ENCODE peak calls at places on chromosomes 12 and 14, in five cellular contexts. One of them, this sample, is unnamed.

GRCh38 chr12:48980953-48981756 is 3.0 kb downstream of the WNT1 start:
- DNase-seq in OCI-LY7: no peak
- DNase-seq in effector memory CD4-positive, alpha-beta T cell: peak
- DNase-seq in fibroblast of lung: no peak
- DNase-seq in hepatocyte: no peak
- DNase-seq in this sample: no peak

GRCh38 chr12:1797991-1798733 is 22.2 kb upstream of the LRTM2 start:
- DNase-seq in OCI-LY7: no peak
- DNase-seq in effector memory CD4-positive, alpha-beta T cell: no peak
- DNase-seq in fibroblast of lung: no peak
- DNase-seq in hepatocyte: no peak
- DNase-seq in this sample: no peak

GRCh38 chr14:75138492-75138891 is 11.6 kb upstream of the NEK9 start:
- DNase-seq in OCI-LY7: peak
- DNase-seq in effector memory CD4-positive, alpha-beta T cell: no peak
- DNase-seq in fibroblast of lung: no peak
- DNase-seq in hepatocyte: no peak
- DNase-seq in this sample: no peak

GRCh38 chr12:108047130-108047550 is 81.9 kb upstream of the WSCD2 start:
- DNase-seq in OCI-LY7: no peak
- DNase-seq in effector memory CD4-positive, alpha-beta T cell: no peak
- DNase-seq in fibroblast of lung: no peak
- DNase-seq in hepatocyte: no peak
- DNase-seq in this sample: peak

GRCh38 chr12:29234552-29234951 is 85.5 kb downstream of the FAR2 start:
- DNase-seq in OCI-LY7: no peak
- DNase-seq in effector memory CD4-positive, alpha-beta T cell: no peak
- DNase-seq in fibroblast of lung: no peak
- DNase-seq in hepatocyte: no peak
- DNase-seq in this sample: no peak

GRCh38 chr12:120614873-120615272 is 25.6 kb upstream of the CABP1 start:
- DNase-seq in OCI-LY7: no peak
- DNase-seq in effector memory CD4-positive, alpha-beta T cell: no peak
- DNase-seq in fibroblast of lung: no peak
- DNase-seq in hepatocyte: no peak
- DNase-seq in this sample: no peak

GRCh38 chr12:97943359-97943758 is 480.8 kb downstream of the RMST start:
- DNase-seq in OCI-LY7: no peak
- DNase-seq in effector memory CD4-positive, alpha-beta T cell: no peak
- DNase-seq in fibroblast of lung: no peak
- DNase-seq in hepatocyte: no peak
- DNase-seq in this sample: no peak

GRCh38 chr12:63930971-63931370 is 86.5 kb downstream of the SRGAP1 start:
- DNase-seq in OCI-LY7: no peak
- DNase-seq in effector memory CD4-positive, alpha-beta T cell: no peak
- DNase-seq in fibroblast of lung: peak
- DNase-seq in hepatocyte: no peak
- DNase-seq in this sample: no peak

GRCh38 chr12:59833408-59833807 is 237.6 kb downstream of the SLC16A7 start:
- DNase-seq in OCI-LY7: no peak
- DNase-seq in effector memory CD4-positive, alpha-beta T cell: no peak
- DNase-seq in fibroblast of lung: no peak
- DNase-seq in hepatocyte: no peak
- DNase-seq in this sample: no peak

GRCh38 chr14:74886001-74886400 is 4.3 kb downstream of the DLST start:
- DNase-seq in OCI-LY7: no peak
- DNase-seq in effector memory CD4-positive, alpha-beta T cell: no peak
- DNase-seq in fibroblast of lung: peak
- DNase-seq in hepatocyte: no peak
- DNase-seq in this sample: no peak

GRCh38 chr14:81819910-81820309 is 286.3 kb upstream of the SEL1L start:
- DNase-seq in OCI-LY7: no peak
- DNase-seq in effector memory CD4-positive, alpha-beta T cell: no peak
- DNase-seq in fibroblast of lung: no peak
- DNase-seq in hepatocyte: no peak
- DNase-seq in this sample: no peak

GRCh38 chr12:3945671-3946070 is 72.5 kb upstream of the PARP11 start:
- DNase-seq in OCI-LY7: no peak
- DNase-seq in effector memory CD4-positive, alpha-beta T cell: no peak
- DNase-seq in fibroblast of lung: no peak
- DNase-seq in hepatocyte: no peak
- DNase-seq in this sample: peak

GRCh38 chr12:3947781-3948180 is 74.6 kb upstream of the PARP11 start:
- DNase-seq in OCI-LY7: no peak
- DNase-seq in effector memory CD4-positive, alpha-beta T cell: no peak
- DNase-seq in fibroblast of lung: no peak
- DNase-seq in hepatocyte: no peak
- DNase-seq in this sample: peak

GRCh38 chr12:3950714-3951320 is 77.6 kb upstream of the PARP11 start:
- DNase-seq in OCI-LY7: no peak
- DNase-seq in effector memory CD4-positive, alpha-beta T cell: no peak
- DNase-seq in fibroblast of lung: no peak
- DNase-seq in hepatocyte: no peak
- DNase-seq in this sample: no peak

DNA sequence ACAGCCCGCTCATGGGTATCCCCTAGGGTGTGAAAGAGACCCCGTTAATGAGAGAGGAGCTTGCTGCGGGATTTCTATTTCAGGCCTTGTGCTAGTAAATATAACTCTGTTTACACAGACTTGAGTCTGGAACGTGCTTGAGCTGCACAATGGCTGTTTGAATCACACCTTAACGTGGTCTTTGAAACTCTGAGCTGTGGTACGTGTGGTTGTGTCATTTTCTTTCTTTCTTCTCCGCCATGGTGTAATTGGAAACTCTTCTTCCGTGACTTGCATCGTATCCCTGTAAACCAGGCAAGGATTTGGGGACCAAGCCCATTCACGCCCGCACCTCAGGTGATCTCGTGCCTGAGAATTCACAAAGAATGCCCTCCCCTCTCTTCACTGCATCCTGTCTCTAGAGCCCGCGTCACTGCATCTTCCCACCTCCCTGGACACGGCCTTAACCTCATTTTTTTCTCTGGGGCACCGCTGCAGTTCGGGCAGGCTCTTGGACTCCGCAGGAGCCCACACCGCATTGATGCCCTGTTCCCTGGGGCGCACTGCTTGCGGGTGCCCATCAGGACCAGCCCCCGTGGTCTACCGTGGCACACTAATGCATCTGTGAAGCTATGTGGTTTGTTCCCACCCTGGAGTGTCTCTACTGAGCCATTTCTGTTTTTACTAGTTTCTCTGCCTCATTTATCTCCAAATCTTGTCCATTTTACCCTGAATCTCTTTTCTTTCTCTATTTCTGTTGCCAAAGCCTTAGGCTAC is 78.4 kb upstream of the PARP11 start:
- DNase-seq in OCI-LY7: no peak
- DNase-seq in effector memory CD4-positive, alpha-beta T cell: no peak
- DNase-seq in fibroblast of lung: no peak
- DNase-seq in hepatocyte: no peak
- DNase-seq in this sample: no peak
- H3K27ac ChIP-seq in OCI-LY7: no peak
- H3K27ac ChIP-seq in effector memory CD4-positive, alpha-beta T cell: peak
- H3K27ac ChIP-seq in fibroblast of lung: no peak
- H3K27ac ChIP-seq in hepatocyte: no peak
- H3K27ac ChIP-seq in this sample: peak

GRCh38 chr14:55191881-55192616 is 664 bp upstream of the DLGAP5 start:
- DNase-seq in OCI-LY7: peak
- DNase-seq in effector memory CD4-positive, alpha-beta T cell: no peak
- DNase-seq in fibroblast of lung: no peak
- DNase-seq in hepatocyte: peak
- DNase-seq in this sample: no peak
- H3K27ac ChIP-seq in OCI-LY7: peak
- H3K27ac ChIP-seq in effector memory CD4-positive, alpha-beta T cell: peak
- H3K27ac ChIP-seq in fibroblast of lung: peak
- H3K27ac ChIP-seq in hepatocyte: peak
- H3K27ac ChIP-seq in this sample: peak

GRCh38 chr14:69101331-69101826 is 51.5 kb downstream of the DCAF5 start:
- DNase-seq in OCI-LY7: no peak
- DNase-seq in effector memory CD4-positive, alpha-beta T cell: no peak
- DNase-seq in fibroblast of lung: peak
- DNase-seq in hepatocyte: peak
- DNase-seq in this sample: no peak
- H3K27ac ChIP-seq in OCI-LY7: no peak
- H3K27ac ChIP-seq in effector memory CD4-positive, alpha-beta T cell: no peak
- H3K27ac ChIP-seq in fibroblast of lung: peak
- H3K27ac ChIP-seq in hepatocyte: peak
- H3K27ac ChIP-seq in this sample: no peak

GRCh38 chr12:71640316-71640715 is 23.3 kb downstream of the ZFC3H1 start:
- DNase-seq in OCI-LY7: no peak
- DNase-seq in effector memory CD4-positive, alpha-beta T cell: no peak
- DNase-seq in fibroblast of lung: no peak
- DNase-seq in hepatocyte: no peak
- DNase-seq in this sample: no peak
- H3K27ac ChIP-seq in OCI-LY7: no peak
- H3K27ac ChIP-seq in effector memory CD4-positive, alpha-beta T cell: peak
- H3K27ac ChIP-seq in fibroblast of lung: no peak
- H3K27ac ChIP-seq in hepatocyte: no peak
- H3K27ac ChIP-seq in this sample: no peak

GRCh38 chr14:88841741-88842140 is 17.3 kb downstream of the TTC8 start:
- DNase-seq in OCI-LY7: no peak
- DNase-seq in effector memory CD4-positive, alpha-beta T cell: no peak
- DNase-seq in fibroblast of lung: peak
- DNase-seq in hepatocyte: no peak
- DNase-seq in this sample: no peak

GRCh38 chr14:88840926-88841325 is 16.5 kb downstream of the TTC8 start:
- DNase-seq in OCI-LY7: no peak
- DNase-seq in effector memory CD4-positive, alpha-beta T cell: no peak
- DNase-seq in fibroblast of lung: no peak
- DNase-seq in hepatocyte: no peak
- DNase-seq in this sample: no peak

GRCh38 chr14:88848571-88848970 is 24.1 kb downstream of the TTC8 start:
- DNase-seq in OCI-LY7: no peak
- DNase-seq in effector memory CD4-positive, alpha-beta T cell: no peak
- DNase-seq in fibroblast of lung: peak
- DNase-seq in hepatocyte: no peak
- DNase-seq in this sample: no peak

GRCh38 chr14:88842414-88842813 is 18.0 kb downstream of the TTC8 start:
- DNase-seq in OCI-LY7: no peak
- DNase-seq in effector memory CD4-positive, alpha-beta T cell: no peak
- DNase-seq in fibroblast of lung: peak
- DNase-seq in hepatocyte: no peak
- DNase-seq in this sample: no peak

DNA sequence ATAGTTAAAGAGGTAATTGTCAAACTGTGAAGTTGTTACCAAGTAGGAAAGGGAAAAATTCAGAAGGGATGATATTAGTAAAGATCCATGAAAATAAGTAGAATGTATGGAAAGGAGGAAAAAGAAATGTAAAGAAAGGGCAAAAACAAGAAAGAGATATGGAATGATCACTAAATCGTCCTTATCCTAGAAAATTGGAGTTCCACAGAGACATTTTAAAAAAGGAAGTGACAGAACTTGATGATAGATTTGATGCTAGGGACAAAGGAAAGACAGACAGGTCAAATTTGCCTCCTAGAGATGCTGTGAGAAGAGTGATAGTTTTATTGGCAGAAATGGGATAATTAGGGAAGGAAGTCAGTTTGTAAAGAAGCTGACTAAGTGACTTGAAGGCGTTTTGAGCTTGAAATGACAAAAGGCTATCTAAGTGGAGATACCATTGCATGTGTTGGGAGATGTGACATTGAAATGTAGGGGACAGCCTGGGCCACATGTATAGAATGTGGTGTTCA is 20.6 kb downstream of the TTC8 start:
- DNase-seq in OCI-LY7: no peak
- DNase-seq in effector memory CD4-positive, alpha-beta T cell: no peak
- DNase-seq in fibroblast of lung: no peak
- DNase-seq in hepatocyte: no peak
- DNase-seq in this sample: no peak
- H3K27ac ChIP-seq in OCI-LY7: no peak
- H3K27ac ChIP-seq in effector memory CD4-positive, alpha-beta T cell: no peak
- H3K27ac ChIP-seq in fibroblast of lung: no peak
- H3K27ac ChIP-seq in hepatocyte: no peak
- H3K27ac ChIP-seq in this sample: no peak

GRCh38 chr14:99544971-99545370 is 59.0 kb downstream of the CCDC85C start:
- DNase-seq in OCI-LY7: no peak
- DNase-seq in effector memory CD4-positive, alpha-beta T cell: no peak
- DNase-seq in fibroblast of lung: no peak
- DNase-seq in hepatocyte: no peak
- DNase-seq in this sample: no peak

GRCh38 chr14:99543985-99544384 is 60.0 kb downstream of the CCDC85C start:
- DNase-seq in OCI-LY7: no peak
- DNase-seq in effector memory CD4-positive, alpha-beta T cell: no peak
- DNase-seq in fibroblast of lung: no peak
- DNase-seq in hepatocyte: no peak
- DNase-seq in this sample: no peak

GRCh38 chr14:99546230-99546879 is 57.7 kb downstream of the CCDC85C start:
- DNase-seq in OCI-LY7: no peak
- DNase-seq in effector memory CD4-positive, alpha-beta T cell: no peak
- DNase-seq in fibroblast of lung: no peak
- DNase-seq in hepatocyte: no peak
- DNase-seq in this sample: no peak

GRCh38 chr14:99543369-99543768 is 60.6 kb downstream of the CCDC85C start:
- DNase-seq in OCI-LY7: no peak
- DNase-seq in effector memory CD4-positive, alpha-beta T cell: no peak
- DNase-seq in fibroblast of lung: no peak
- DNase-seq in hepatocyte: no peak
- DNase-seq in this sample: no peak

GRCh38 chr14:99545574-99545973 is 58.4 kb downstream of the CCDC85C start:
- DNase-seq in OCI-LY7: no peak
- DNase-seq in effector memory CD4-positive, alpha-beta T cell: no peak
- DNase-seq in fibroblast of lung: no peak
- DNase-seq in hepatocyte: no peak
- DNase-seq in this sample: no peak
- H3K27ac ChIP-seq in OCI-LY7: no peak
- H3K27ac ChIP-seq in effector memory CD4-positive, alpha-beta T cell: no peak
- H3K27ac ChIP-seq in fibroblast of lung: no peak
- H3K27ac ChIP-seq in hepatocyte: no peak
- H3K27ac ChIP-seq in this sample: no peak

DNA sequence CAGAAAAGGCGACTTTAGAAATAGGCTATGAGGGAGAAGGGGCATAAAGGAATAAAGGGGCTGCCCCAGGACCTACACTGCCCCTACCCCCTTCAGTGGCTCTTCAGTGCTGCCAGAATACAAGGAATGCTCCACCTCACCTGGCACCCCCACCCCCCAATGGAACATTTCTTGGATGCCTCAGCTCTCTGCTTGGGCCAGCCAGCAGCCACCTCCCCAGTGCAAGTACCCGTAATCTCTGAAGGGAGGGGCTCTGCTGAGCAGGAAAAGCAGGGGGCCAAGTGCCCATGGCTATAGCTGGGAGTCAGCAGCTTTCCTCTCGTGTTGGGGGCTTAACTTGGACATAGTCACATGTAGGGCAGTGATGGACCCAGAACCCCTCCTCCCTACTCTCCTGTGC is 33.3 kb downstream of the BAZ2A start:
- DNase-seq in OCI-LY7: no peak
- DNase-seq in effector memory CD4-positive, alpha-beta T cell: no peak
- DNase-seq in fibroblast of lung: no peak
- DNase-seq in hepatocyte: no peak
- DNase-seq in this sample: no peak
- H3K27ac ChIP-seq in OCI-LY7: no peak
- H3K27ac ChIP-seq in effector memory CD4-positive, alpha-beta T cell: no peak
- H3K27ac ChIP-seq in fibroblast of lung: no peak
- H3K27ac ChIP-seq in hepatocyte: no peak
- H3K27ac ChIP-seq in this sample: no peak

GRCh38 chr12:54437243-54437642 is 18.2 kb upstream of the ITGA5 start:
- DNase-seq in OCI-LY7: no peak
- DNase-seq in effector memory CD4-positive, alpha-beta T cell: no peak
- DNase-seq in fibroblast of lung: no peak
- DNase-seq in hepatocyte: no peak
- DNase-seq in this sample: no peak
- H3K27ac ChIP-seq in OCI-LY7: no peak
- H3K27ac ChIP-seq in effector memory CD4-positive, alpha-beta T cell: no peak
- H3K27ac ChIP-seq in fibroblast of lung: no peak
- H3K27ac ChIP-seq in hepatocyte: no peak
- H3K27ac ChIP-seq in this sample: no peak

GRCh38 chr14:22998324-22999012 is 11.5 kb downstream of the C14orf93 start:
- DNase-seq in OCI-LY7: no peak
- DNase-seq in effector memory CD4-positive, alpha-beta T cell: no peak
- DNase-seq in fibroblast of lung: no peak
- DNase-seq in hepatocyte: no peak
- DNase-seq in this sample: no peak
- H3K27ac ChIP-seq in OCI-LY7: no peak
- H3K27ac ChIP-seq in effector memory CD4-positive, alpha-beta T cell: no peak
- H3K27ac ChIP-seq in fibroblast of lung: no peak
- H3K27ac ChIP-seq in hepatocyte: no peak
- H3K27ac ChIP-seq in this sample: no peak